ENCODE peak calls at places on chromosome 9, in nine cellular contexts. One of them, this sample, is unnamed.

GRCh38 chr9:108213516-108213915 is 642.3 kb downstream of the ACTL7B start:
- DNase-seq in HCT116: no peak
- DNase-seq in heart left ventricle: no peak
- DNase-seq in gastrocnemius medialis: no peak
- DNase-seq in suprapubic skin: no peak
- DNase-seq in GM12878: no peak
- DNase-seq in body of pancreas: no peak
- DNase-seq in sigmoid colon: no peak
- DNase-seq in breast epithelium: no peak
- DNase-seq in this sample: no peak

GRCh38 chr9:130072515-130073235 is 19.0 kb downstream of the GPR107 start:
- DNase-seq in heart left ventricle: no peak
- DNase-seq in breast epithelium: no peak
- DNase-seq in suprapubic skin: no peak
- DNase-seq in sigmoid colon: no peak
- DNase-seq in GM12878: peak; percentile 53
- DNase-seq in body of pancreas: no peak
- DNase-seq in gastrocnemius medialis: no peak
- DNase-seq in HCT116: no peak
- DNase-seq in this sample: no peak

GRCh38 chr9:36158122-36158521 is 11.1 kb upstream of the CCIN start:
- DNase-seq in breast epithelium: no peak
- DNase-seq in body of pancreas: no peak
- DNase-seq in sigmoid colon: no peak
- DNase-seq in GM12878: no peak
- DNase-seq in suprapubic skin: no peak
- DNase-seq in heart left ventricle: no peak
- DNase-seq in gastrocnemius medialis: no peak
- DNase-seq in HCT116: no peak
- DNase-seq in this sample: no peak

GRCh38 chr9:110078626-110079025 is 129.3 kb downstream of the C9orf152 start:
- DNase-seq in gastrocnemius medialis: no peak
- DNase-seq in HCT116: no peak
- DNase-seq in body of pancreas: no peak
- DNase-seq in heart left ventricle: no peak
- DNase-seq in suprapubic skin: no peak
- DNase-seq in breast epithelium: no peak
- DNase-seq in GM12878: no peak
- DNase-seq in sigmoid colon: no peak
- DNase-seq in this sample: no peak

GRCh38 chr9:69253057-69253456 is 72.0 kb upstream of the ENTREP1 start:
- DNase-seq in HCT116: no peak
- DNase-seq in breast epithelium: no peak
- DNase-seq in GM12878: no peak
- DNase-seq in gastrocnemius medialis: no peak
- DNase-seq in body of pancreas: no peak
- DNase-seq in suprapubic skin: no peak
- DNase-seq in heart left ventricle: no peak
- DNase-seq in sigmoid colon: no peak
- DNase-seq in this sample: no peak

GRCh38 chr9:117549444-117549843 is 134.6 kb upstream of the ASTN2 start:
- DNase-seq in HCT116: no peak
- DNase-seq in body of pancreas: no peak
- DNase-seq in sigmoid colon: no peak
- DNase-seq in breast epithelium: no peak
- DNase-seq in GM12878: no peak
- DNase-seq in gastrocnemius medialis: no peak
- DNase-seq in suprapubic skin: no peak
- DNase-seq in heart left ventricle: no peak
- DNase-seq in this sample: no peak

GRCh38 chr9:7910426-7911015 is 110.9 kb upstream of the DMAC1 start:
- DNase-seq in suprapubic skin: no peak
- DNase-seq in heart left ventricle: peak; percentile 23
- DNase-seq in body of pancreas: no peak
- DNase-seq in GM12878: no peak
- DNase-seq in sigmoid colon: no peak
- DNase-seq in breast epithelium: no peak
- DNase-seq in HCT116: no peak
- DNase-seq in gastrocnemius medialis: peak; percentile 9
- DNase-seq in this sample: no peak

GRCh38 chr9:28774433-28775029 is 1201.2 kb upstream of the C9orf72 start:
- DNase-seq in sigmoid colon: no peak
- DNase-seq in heart left ventricle: no peak
- DNase-seq in body of pancreas: no peak
- DNase-seq in GM12878: no peak
- DNase-seq in HCT116: peak; percentile 22
- DNase-seq in suprapubic skin: no peak
- DNase-seq in gastrocnemius medialis: no peak
- DNase-seq in breast epithelium: no peak
- DNase-seq in this sample: no peak

GRCh38 chr9:70407081-70407503 is 7.4 kb downstream of the KLF9 start:
- DNase-seq in heart left ventricle: no peak
- DNase-seq in body of pancreas: no peak
- DNase-seq in suprapubic skin: no peak
- DNase-seq in HCT116: no peak
- DNase-seq in breast epithelium: no peak
- DNase-seq in sigmoid colon: no peak
- DNase-seq in GM12878: no peak
- DNase-seq in gastrocnemius medialis: no peak
- DNase-seq in this sample: no peak

GRCh38 chr9:17519761-17520160 is 59.1 kb upstream of the SH3GL2 start:
- DNase-seq in breast epithelium: no peak
- DNase-seq in gastrocnemius medialis: no peak
- DNase-seq in suprapubic skin: no peak
- DNase-seq in sigmoid colon: no peak
- DNase-seq in body of pancreas: no peak
- DNase-seq in HCT116: no peak
- DNase-seq in GM12878: no peak
- DNase-seq in heart left ventricle: no peak
- DNase-seq in this sample: no peak

GRCh38 chr9:105887679-105888078 is 193.3 kb downstream of the TMEM38B start:
- DNase-seq in sigmoid colon: no peak
- DNase-seq in gastrocnemius medialis: no peak
- DNase-seq in HCT116: no peak
- DNase-seq in suprapubic skin: no peak
- DNase-seq in heart left ventricle: no peak
- DNase-seq in breast epithelium: no peak
- DNase-seq in body of pancreas: no peak
- DNase-seq in GM12878: no peak
- DNase-seq in this sample: no peak

GRCh38 chr9:14271078-14271673 is 42.8 kb downstream of the NFIB start:
- DNase-seq in GM12878: no peak
- DNase-seq in gastrocnemius medialis: peak; percentile 30
- DNase-seq in sigmoid colon: peak; percentile 85
- DNase-seq in HCT116: no peak
- DNase-seq in breast epithelium: no peak
- DNase-seq in body of pancreas: peak; percentile 54
- DNase-seq in heart left ventricle: peak; percentile 75
- DNase-seq in suprapubic skin: no peak
- DNase-seq in this sample: peak; percentile 57

GRCh38 chr9:90860826-90861225 is 59.2 kb downstream of the SYK start:
- DNase-seq in breast epithelium: no peak
- DNase-seq in GM12878: no peak
- DNase-seq in body of pancreas: peak; percentile 50
- DNase-seq in gastrocnemius medialis: no peak
- DNase-seq in suprapubic skin: no peak
- DNase-seq in heart left ventricle: no peak
- DNase-seq in HCT116: no peak
- DNase-seq in sigmoid colon: no peak
- DNase-seq in this sample: no peak

GRCh38 chr9:109751253-109751652 is 28.7 kb upstream of the PALM2AKAP2 start:
- DNase-seq in HCT116: no peak
- DNase-seq in GM12878: no peak
- DNase-seq in sigmoid colon: no peak
- DNase-seq in heart left ventricle: no peak
- DNase-seq in breast epithelium: no peak
- DNase-seq in suprapubic skin: no peak
- DNase-seq in gastrocnemius medialis: no peak
- DNase-seq in body of pancreas: no peak
- DNase-seq in this sample: no peak

GRCh38 chr9:116153765-116154333 is at the start of gene PAPPA:
- DNase-seq in GM12878: no peak
- DNase-seq in body of pancreas: no peak
- DNase-seq in breast epithelium: no peak
- DNase-seq in HCT116: no peak
- DNase-seq in gastrocnemius medialis: no peak
- DNase-seq in heart left ventricle: no peak
- DNase-seq in suprapubic skin: no peak
- DNase-seq in sigmoid colon: no peak
- DNase-seq in this sample: no peak

GRCh38 chr9:6479959-6480358 is 67.0 kb downstream of the UHRF2 start:
- DNase-seq in body of pancreas: no peak
- DNase-seq in heart left ventricle: no peak
- DNase-seq in HCT116: no peak
- DNase-seq in gastrocnemius medialis: no peak
- DNase-seq in suprapubic skin: no peak
- DNase-seq in sigmoid colon: no peak
- DNase-seq in GM12878: no peak
- DNase-seq in breast epithelium: no peak
- DNase-seq in this sample: no peak
- H3K36me3 ChIP-seq in body of pancreas: peaks cover 7% of the 10 kb centered on the region
- H3K36me3 ChIP-seq in heart left ventricle: no peaks in the 10 kb centered on the region
- H3K36me3 ChIP-seq in HCT116: peaks cover 13% of the 10 kb centered on the region
- H3K36me3 ChIP-seq in gastrocnemius medialis: peaks cover 19% of the 10 kb centered on the region
- H3K36me3 ChIP-seq in suprapubic skin: peaks cover 71% of the 10 kb centered on the region
- H3K36me3 ChIP-seq in sigmoid colon: peaks cover 79% of the 10 kb centered on the region
- H3K36me3 ChIP-seq in GM12878: peaks cover 5% of the 10 kb centered on the region
- H3K36me3 ChIP-seq in breast epithelium: no peaks in the 10 kb centered on the region
- H3K36me3 ChIP-seq in this sample: peaks cover 79% of the 10 kb centered on the region

DNA sequence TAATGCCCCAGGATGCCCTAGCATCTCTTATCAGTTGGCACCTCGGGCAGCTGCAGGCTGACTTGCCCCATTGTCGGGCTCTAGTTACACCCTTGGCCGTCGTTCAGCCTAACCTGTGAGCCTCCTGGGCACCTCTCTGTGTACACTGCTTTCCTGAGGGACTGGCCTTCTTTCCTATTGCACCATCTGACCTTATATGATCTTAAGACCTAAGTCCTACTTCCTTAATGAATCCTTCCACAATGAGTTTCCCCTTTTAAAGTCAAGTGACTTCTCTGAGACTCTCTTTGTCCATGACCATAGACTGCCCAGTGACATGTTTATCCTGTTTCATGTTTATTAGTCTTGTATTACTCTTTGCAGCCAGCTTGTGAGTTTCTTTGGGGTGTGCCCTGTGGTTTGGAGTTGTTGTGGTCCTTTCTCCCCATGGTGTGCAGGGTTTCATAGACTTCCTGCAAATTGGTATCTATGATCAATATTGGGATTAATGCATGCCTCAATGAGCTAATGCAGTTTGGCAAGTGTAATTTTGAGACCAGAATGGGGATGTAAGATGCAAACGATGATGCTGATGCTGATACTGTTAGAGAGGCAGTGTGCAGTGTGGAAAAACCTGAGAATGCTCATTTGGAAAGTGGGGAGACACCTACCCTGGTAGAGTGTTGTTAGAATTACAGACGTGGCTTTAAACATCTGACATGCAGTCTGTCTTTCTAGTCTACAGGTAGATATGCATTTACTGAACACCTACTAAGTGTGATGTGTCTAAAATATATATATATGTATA is 5.0 kb downstream of the DAPK1 start:
- DNase-seq in heart left ventricle: no peak
- DNase-seq in gastrocnemius medialis: no peak
- DNase-seq in body of pancreas: peak; percentile 88
- DNase-seq in suprapubic skin: no peak
- DNase-seq in breast epithelium: no peak
- DNase-seq in HCT116: no peak
- DNase-seq in GM12878: no peak
- DNase-seq in sigmoid colon: no peak
- DNase-seq in this sample: no peak
- TF ChIP-seq POLR2A in heart left ventricle: no peak
- TF ChIP-seq POLR2A in gastrocnemius medialis: no peak
- TF ChIP-seq POLR2A in body of pancreas: no peak
- TF ChIP-seq POLR2A in suprapubic skin: no peak
- TF ChIP-seq POLR2A in breast epithelium: no peak
- TF ChIP-seq POLR2A in HCT116: no peak
- TF ChIP-seq POLR2A in GM12878: no peak
- TF ChIP-seq POLR2A in sigmoid colon: no peak
- TF ChIP-seq POLR2A in this sample: no peak

GRCh38 chr9:134627417-134628353 is 13.9 kb upstream of the COL5A1 start:
- DNase-seq in breast epithelium: peak; percentile 47
- DNase-seq in sigmoid colon: peak; percentile 61
- DNase-seq in HCT116: no peak
- DNase-seq in GM12878: no peak
- DNase-seq in gastrocnemius medialis: peak; percentile 5
- DNase-seq in heart left ventricle: peak; percentile 17
- DNase-seq in suprapubic skin: peak; percentile 75
- DNase-seq in body of pancreas: no peak
- DNase-seq in this sample: peak; percentile 12

GRCh38 chr9:134628354-134628736 is 13.3 kb upstream of the COL5A1 start:
- DNase-seq in HCT116: no peak
- DNase-seq in heart left ventricle: no peak
- DNase-seq in body of pancreas: no peak
- DNase-seq in GM12878: no peak
- DNase-seq in gastrocnemius medialis: no peak
- DNase-seq in breast epithelium: no peak
- DNase-seq in suprapubic skin: no peak
- DNase-seq in sigmoid colon: no peak
- DNase-seq in this sample: no peak

GRCh38 chr9:134630393-134630790 is 11.2 kb upstream of the COL5A1 start:
- DNase-seq in heart left ventricle: no peak
- DNase-seq in suprapubic skin: peak; percentile 67
- DNase-seq in HCT116: no peak
- DNase-seq in GM12878: no peak
- DNase-seq in gastrocnemius medialis: peak; percentile 0
- DNase-seq in body of pancreas: no peak
- DNase-seq in breast epithelium: peak; percentile 43
- DNase-seq in sigmoid colon: peak; percentile 46
- DNase-seq in this sample: peak; percentile 13

GRCh38 chr9:134629586-134630392 is 11.8 kb upstream of the COL5A1 start:
- DNase-seq in suprapubic skin: peak; percentile 69
- DNase-seq in body of pancreas: no peak
- DNase-seq in gastrocnemius medialis: peak; percentile 6
- DNase-seq in breast epithelium: peak; percentile 38
- DNase-seq in heart left ventricle: no peak
- DNase-seq in GM12878: no peak
- DNase-seq in sigmoid colon: peak; percentile 46
- DNase-seq in HCT116: no peak
- DNase-seq in this sample: peak; percentile 1

GRCh38 chr9:134629061-134629585 is 12.5 kb upstream of the COL5A1 start:
- DNase-seq in breast epithelium: peak; percentile 24
- DNase-seq in suprapubic skin: peak; percentile 67
- DNase-seq in GM12878: no peak
- DNase-seq in heart left ventricle: peak; percentile 13
- DNase-seq in HCT116: no peak
- DNase-seq in body of pancreas: no peak
- DNase-seq in gastrocnemius medialis: peak; percentile 2
- DNase-seq in sigmoid colon: no peak
- DNase-seq in this sample: peak; percentile 8
- H3K4me1 ChIP-seq in breast epithelium: no peaks in the 10 kb centered on the region
- H3K4me1 ChIP-seq in suprapubic skin: peaks cover 5% of the 10 kb centered on the region
- H3K4me1 ChIP-seq in GM12878: no peaks in the 10 kb centered on the region
- H3K4me1 ChIP-seq in heart left ventricle: no peaks in the 10 kb centered on the region
- H3K4me1 ChIP-seq in HCT116: no peaks in the 10 kb centered on the region
- H3K4me1 ChIP-seq in body of pancreas: no peaks in the 10 kb centered on the region
- H3K4me1 ChIP-seq in gastrocnemius medialis: no peaks in the 10 kb centered on the region
- H3K4me1 ChIP-seq in sigmoid colon: no peaks in the 10 kb centered on the region
- H3K4me1 ChIP-seq in this sample: peaks cover 11% of the 10 kb centered on the region

DNA sequence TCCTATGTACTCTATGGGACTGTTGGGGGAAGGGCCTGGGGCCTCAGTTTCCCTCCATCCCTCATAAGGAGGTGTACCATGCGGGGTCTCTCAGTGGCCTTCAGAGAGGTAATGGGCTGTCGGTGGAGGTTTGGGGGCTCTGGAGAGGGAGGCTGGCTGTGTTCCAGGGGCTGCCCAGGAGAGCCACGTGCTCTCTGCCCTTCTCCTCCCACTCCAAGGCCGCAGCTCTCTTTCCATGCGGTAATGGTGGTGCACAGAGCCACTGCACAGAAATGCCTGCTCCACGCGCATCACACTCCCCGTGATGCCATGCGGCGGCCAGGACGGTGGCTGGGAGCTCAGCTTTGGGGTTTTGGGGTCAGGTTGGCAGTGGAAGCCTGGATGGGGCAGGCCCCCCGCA is 96.4 kb downstream of the RXRA start:
- DNase-seq in heart left ventricle: no peak
- DNase-seq in gastrocnemius medialis: no peak
- DNase-seq in suprapubic skin: no peak
- DNase-seq in HCT116: no peak
- DNase-seq in breast epithelium: no peak
- DNase-seq in body of pancreas: peak; percentile 55
- DNase-seq in GM12878: no peak
- DNase-seq in sigmoid colon: no peak
- DNase-seq in this sample: no peak
- H3K36me3 ChIP-seq in heart left ventricle: no peaks in the 10 kb centered on the region
- H3K36me3 ChIP-seq in gastrocnemius medialis: peaks cover 4% of the 10 kb centered on the region
- H3K36me3 ChIP-seq in suprapubic skin: peaks cover 63% of the 10 kb centered on the region
- H3K36me3 ChIP-seq in HCT116: peaks cover 2% of the 10 kb centered on the region
- H3K36me3 ChIP-seq in breast epithelium: no peaks in the 10 kb centered on the region
- H3K36me3 ChIP-seq in body of pancreas: peaks cover 2% of the 10 kb centered on the region
- H3K36me3 ChIP-seq in GM12878: peaks cover 13% of the 10 kb centered on the region
- H3K36me3 ChIP-seq in sigmoid colon: peaks cover 71% of the 10 kb centered on the region
- H3K36me3 ChIP-seq in this sample: no peaks in the 10 kb centered on the region

This sample was measured in tibial nerve.